ENCODE peak calls at places on chromosomes 11 and 22, in six cellular contexts. One of them, this sample, is unnamed. For H3K9me3 and H3K36me3, the result is how much of the 10 kb centered on the place peaks cover.

GRCh38 chr11:36460220-36460619 is 49.9 kb downstream of the TRAF6 start:
- DNase-seq in SJSA1: no peak
- DNase-seq in heart right ventricle: no peak
- DNase-seq in right lobe of liver: no peak
- DNase-seq in psoas muscle: no peak
- DNase-seq in iPS DF 6.9: no peak
- DNase-seq in this sample: no peak

GRCh38 chr22:40758390-40758789 is 60.8 kb downstream of the SLC25A17 start:
- DNase-seq in heart right ventricle: no peak
- DNase-seq in iPS DF 6.9: no peak
- DNase-seq in psoas muscle: no peak
- DNase-seq in right lobe of liver: no peak
- DNase-seq in SJSA1: no peak
- DNase-seq in this sample: no peak

GRCh38 chr11:107564877-107565218 is 687 bp downstream of the ALKBH8 start:
- DNase-seq in SJSA1: no peak
- DNase-seq in iPS DF 6.9: no peak
- DNase-seq in heart right ventricle: no peak
- DNase-seq in right lobe of liver: no peak
- DNase-seq in psoas muscle: no peak
- DNase-seq in this sample: no peak

GRCh38 chr11:43852057-43852636 is 28.5 kb upstream of the ALKBH3 start:
- DNase-seq in right lobe of liver: no peak
- DNase-seq in SJSA1: peak
- DNase-seq in iPS DF 6.9: peak
- DNase-seq in heart right ventricle: no peak
- DNase-seq in psoas muscle: no peak
- DNase-seq in this sample: peak

GRCh38 chr11:74253361-74253760 is 58.1 kb downstream of the P4HA3 start:
- DNase-seq in right lobe of liver: no peak
- DNase-seq in SJSA1: no peak
- DNase-seq in psoas muscle: no peak
- DNase-seq in heart right ventricle: no peak
- DNase-seq in iPS DF 6.9: no peak
- DNase-seq in this sample: no peak

GRCh38 chr11:12248330-12248729 is 129.0 kb upstream of the PARVA start:
- DNase-seq in SJSA1: no peak
- DNase-seq in heart right ventricle: peak
- DNase-seq in psoas muscle: peak
- DNase-seq in iPS DF 6.9: no peak
- DNase-seq in right lobe of liver: peak
- DNase-seq in this sample: peak

GRCh38 chr22:37496651-37497599 is 10.7 kb upstream of the MFNG start:
- DNase-seq in iPS DF 6.9: no peak
- DNase-seq in psoas muscle: no peak
- DNase-seq in SJSA1: peak
- DNase-seq in heart right ventricle: no peak
- DNase-seq in right lobe of liver: no peak
- DNase-seq in this sample: no peak

GRCh38 chr11:83374311-83374710 is 88.1 kb upstream of the CCDC90B start:
- DNase-seq in psoas muscle: no peak
- DNase-seq in heart right ventricle: no peak
- DNase-seq in SJSA1: no peak
- DNase-seq in iPS DF 6.9: no peak
- DNase-seq in right lobe of liver: no peak
- DNase-seq in this sample: no peak

GRCh38 chr11:33542921-33543320 is 157.7 kb downstream of the C11orf91 start:
- DNase-seq in heart right ventricle: peak
- DNase-seq in iPS DF 6.9: peak
- DNase-seq in right lobe of liver: no peak
- DNase-seq in psoas muscle: peak
- DNase-seq in SJSA1: peak
- DNase-seq in this sample: peak

GRCh38 chr11:16240687-16241086 is 115.7 kb downstream of the SOX6 start:
- DNase-seq in heart right ventricle: no peak
- DNase-seq in right lobe of liver: no peak
- DNase-seq in psoas muscle: no peak
- DNase-seq in SJSA1: no peak
- DNase-seq in iPS DF 6.9: no peak
- DNase-seq in this sample: no peak

GRCh38 chr11:4125141-4125540 is 30.5 kb downstream of the RRM1 start:
- DNase-seq in iPS DF 6.9: no peak
- DNase-seq in right lobe of liver: no peak
- DNase-seq in psoas muscle: no peak
- DNase-seq in heart right ventricle: no peak
- DNase-seq in SJSA1: no peak
- DNase-seq in this sample: no peak

GRCh38 chr11:117492578-117493251 is 165.1 kb downstream of the CEP164 start:
- DNase-seq in right lobe of liver: no peak
- DNase-seq in SJSA1: no peak
- DNase-seq in heart right ventricle: no peak
- DNase-seq in iPS DF 6.9: no peak
- DNase-seq in psoas muscle: no peak
- DNase-seq in this sample: no peak

GRCh38 chr11:17396598-17397310 is 8.3 kb upstream of the KCNJ11 start:
- DNase-seq in psoas muscle: no peak
- DNase-seq in heart right ventricle: no peak
- DNase-seq in iPS DF 6.9: no peak
- DNase-seq in right lobe of liver: no peak
- DNase-seq in SJSA1: no peak
- DNase-seq in this sample: no peak

GRCh38 chr22:19874307-19875060 is 19.8 kb upstream of the GNB1L start:
- DNase-seq in heart right ventricle: peak
- DNase-seq in right lobe of liver: no peak
- DNase-seq in iPS DF 6.9: no peak
- DNase-seq in psoas muscle: peak
- DNase-seq in SJSA1: no peak
- DNase-seq in this sample: no peak

GRCh38 chr11:88341852-88342251 is 4.3 kb upstream of the CTSC start:
- DNase-seq in iPS DF 6.9: no peak
- DNase-seq in SJSA1: no peak
- DNase-seq in right lobe of liver: no peak
- DNase-seq in heart right ventricle: no peak
- DNase-seq in psoas muscle: no peak
- DNase-seq in this sample: no peak

GRCh38 chr11:120863359-120863758 is 160.5 kb upstream of the TBCEL start:
- DNase-seq in iPS DF 6.9: no peak
- DNase-seq in psoas muscle: no peak
- DNase-seq in right lobe of liver: no peak
- DNase-seq in SJSA1: no peak
- DNase-seq in heart right ventricle: no peak
- DNase-seq in this sample: no peak

GRCh38 chr11:67268684-67269268 is 2.5 kb downstream of the GRK2 start:
- DNase-seq in right lobe of liver: peak
- DNase-seq in heart right ventricle: peak
- DNase-seq in psoas muscle: peak
- DNase-seq in SJSA1: no peak
- DNase-seq in iPS DF 6.9: no peak
- DNase-seq in this sample: peak

GRCh38 chr22:30636226-30637077 is 871 bp downstream of the SLC35E4 start:
- DNase-seq in iPS DF 6.9: no peak
- DNase-seq in right lobe of liver: peak
- DNase-seq in heart right ventricle: peak
- DNase-seq in SJSA1: no peak
- DNase-seq in psoas muscle: peak
- DNase-seq in this sample: peak

GRCh38 chr11:128890543-128891409 is at the start of gene KCNJ5:
- DNase-seq in iPS DF 6.9: no peak
- DNase-seq in psoas muscle: peak
- DNase-seq in right lobe of liver: no peak
- DNase-seq in SJSA1: no peak
- DNase-seq in heart right ventricle: peak
- DNase-seq in this sample: peak

GRCh38 chr11:93738647-93739081 is 2.6 kb downstream of the TAF1D start:
- DNase-seq in psoas muscle: no peak
- DNase-seq in right lobe of liver: no peak
- DNase-seq in heart right ventricle: no peak
- DNase-seq in SJSA1: no peak
- DNase-seq in iPS DF 6.9: no peak
- DNase-seq in this sample: no peak

GRCh38 chr22:22702159-22702873 is 57.9 kb downstream of the GGTLC2 start:
- DNase-seq in right lobe of liver: no peak
- DNase-seq in iPS DF 6.9: no peak
- DNase-seq in psoas muscle: no peak
- DNase-seq in heart right ventricle: no peak
- DNase-seq in SJSA1: no peak
- DNase-seq in this sample: no peak

GRCh38 chr11:46838501-46838900 is 7.6 kb downstream of the CKAP5 start:
- DNase-seq in SJSA1: no peak
- DNase-seq in psoas muscle: no peak
- DNase-seq in iPS DF 6.9: no peak
- DNase-seq in heart right ventricle: no peak
- DNase-seq in right lobe of liver: no peak
- DNase-seq in this sample: no peak

GRCh38 chr11:34512810-34513673 is 552 bp downstream of the ELF5 start:
- DNase-seq in right lobe of liver: peak
- DNase-seq in psoas muscle: no peak
- DNase-seq in SJSA1: peak
- DNase-seq in heart right ventricle: peak
- DNase-seq in iPS DF 6.9: peak
- DNase-seq in this sample: peak

GRCh38 chr22:38754247-38755154 is 1.3 kb downstream of the SUN2 start:
- DNase-seq in iPS DF 6.9: no peak
- DNase-seq in right lobe of liver: peak
- DNase-seq in psoas muscle: peak
- DNase-seq in SJSA1: no peak
- DNase-seq in heart right ventricle: no peak
- DNase-seq in this sample: peak

DNA sequence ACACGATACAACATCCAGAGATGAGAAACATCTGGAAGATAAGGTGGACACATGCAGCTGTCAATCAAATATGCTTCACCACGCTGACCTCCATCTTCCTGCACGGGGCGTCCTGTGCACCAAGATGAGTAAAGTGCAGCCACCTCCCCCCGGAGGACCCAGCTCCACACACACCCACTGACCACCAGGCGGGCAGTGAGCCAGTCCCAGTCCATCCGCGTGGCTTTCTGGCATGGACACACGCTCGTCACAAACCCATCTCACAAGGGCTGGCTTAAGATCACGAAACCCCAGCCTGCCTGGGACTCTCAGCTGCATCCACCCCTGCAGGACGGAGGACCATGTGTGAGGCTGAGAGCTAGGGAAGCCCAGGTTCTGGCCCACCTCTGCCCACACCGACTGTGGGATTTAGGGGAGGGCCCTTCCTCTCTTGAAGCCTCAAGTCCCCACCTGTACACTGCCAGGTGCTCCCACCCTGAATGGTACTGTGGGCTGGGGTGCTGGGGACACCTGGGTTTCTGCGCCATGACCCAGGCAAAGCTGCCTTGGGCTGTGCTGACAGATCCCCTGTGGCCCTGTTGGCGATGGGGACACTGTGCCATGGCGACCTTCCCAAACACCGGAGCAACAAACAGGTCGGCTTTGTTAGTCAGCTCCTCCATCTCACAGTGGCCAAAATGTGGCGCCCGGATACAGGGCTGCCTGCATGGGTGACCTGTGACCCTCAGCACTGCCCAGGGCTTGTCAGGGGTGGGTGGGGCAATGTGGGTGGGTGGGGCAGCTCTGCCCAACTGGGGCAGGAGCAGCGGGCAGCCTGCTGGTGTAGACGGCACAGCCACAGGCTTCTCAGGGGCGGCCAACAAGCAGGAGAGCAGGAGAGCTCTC is 629.0 kb downstream of the TBC1D22A start:
- DNase-seq in psoas muscle: no peak
- DNase-seq in right lobe of liver: peak
- DNase-seq in iPS DF 6.9: no peak
- DNase-seq in heart right ventricle: no peak
- DNase-seq in SJSA1: no peak
- DNase-seq in this sample: no peak
- H3K9me3 ChIP-seq in psoas muscle: under half
- H3K9me3 ChIP-seq in right lobe of liver: under half
- H3K9me3 ChIP-seq in iPS DF 6.9: under half
- H3K9me3 ChIP-seq in heart right ventricle: under half
- H3K9me3 ChIP-seq in SJSA1: under half
- H3K9me3 ChIP-seq in this sample: under half

GRCh38 chr11:86172894-86173293 is 71.7 kb upstream of the EED start:
- DNase-seq in iPS DF 6.9: no peak
- DNase-seq in heart right ventricle: no peak
- DNase-seq in SJSA1: no peak
- DNase-seq in psoas muscle: no peak
- DNase-seq in right lobe of liver: no peak
- DNase-seq in this sample: no peak

GRCh38 chr11:86176165-86176884 is 68.2 kb upstream of the EED start:
- DNase-seq in heart right ventricle: no peak
- DNase-seq in iPS DF 6.9: no peak
- DNase-seq in psoas muscle: no peak
- DNase-seq in right lobe of liver: no peak
- DNase-seq in SJSA1: no peak
- DNase-seq in this sample: no peak

GRCh38 chr11:86177319-86177718 is 67.2 kb upstream of the EED start:
- DNase-seq in right lobe of liver: no peak
- DNase-seq in heart right ventricle: no peak
- DNase-seq in iPS DF 6.9: no peak
- DNase-seq in SJSA1: no peak
- DNase-seq in psoas muscle: no peak
- DNase-seq in this sample: no peak

GRCh38 chr11:86174101-86175046 is 70.2 kb upstream of the EED start:
- DNase-seq in right lobe of liver: peak
- DNase-seq in SJSA1: peak
- DNase-seq in iPS DF 6.9: no peak
- DNase-seq in psoas muscle: peak
- DNase-seq in heart right ventricle: peak
- DNase-seq in this sample: peak

GRCh38 chr11:86175585-86175984 is 69.0 kb upstream of the EED start:
- DNase-seq in psoas muscle: no peak
- DNase-seq in heart right ventricle: no peak
- DNase-seq in iPS DF 6.9: no peak
- DNase-seq in right lobe of liver: no peak
- DNase-seq in SJSA1: no peak
- DNase-seq in this sample: no peak
- H3K36me3 ChIP-seq in psoas muscle: under half
- H3K36me3 ChIP-seq in heart right ventricle: under half
- H3K36me3 ChIP-seq in iPS DF 6.9: under half
- H3K36me3 ChIP-seq in right lobe of liver: under half
- H3K36me3 ChIP-seq in SJSA1: under half
- H3K36me3 ChIP-seq in this sample: under half

GRCh38 chr11:119793335-119793984 is 64.5 kb upstream of the NECTIN1 start:
- DNase-seq in right lobe of liver: no peak
- DNase-seq in psoas muscle: no peak
- DNase-seq in heart right ventricle: no peak
- DNase-seq in iPS DF 6.9: no peak
- DNase-seq in SJSA1: peak
- DNase-seq in this sample: no peak
- H3K4me3 ChIP-seq in right lobe of liver: no peak
- H3K4me3 ChIP-seq in psoas muscle: no peak
- H3K4me3 ChIP-seq in heart right ventricle: no peak
- H3K4me3 ChIP-seq in iPS DF 6.9: no peak
- H3K4me3 ChIP-seq in SJSA1: no peak
- H3K4me3 ChIP-seq in this sample: no peak

DNA sequence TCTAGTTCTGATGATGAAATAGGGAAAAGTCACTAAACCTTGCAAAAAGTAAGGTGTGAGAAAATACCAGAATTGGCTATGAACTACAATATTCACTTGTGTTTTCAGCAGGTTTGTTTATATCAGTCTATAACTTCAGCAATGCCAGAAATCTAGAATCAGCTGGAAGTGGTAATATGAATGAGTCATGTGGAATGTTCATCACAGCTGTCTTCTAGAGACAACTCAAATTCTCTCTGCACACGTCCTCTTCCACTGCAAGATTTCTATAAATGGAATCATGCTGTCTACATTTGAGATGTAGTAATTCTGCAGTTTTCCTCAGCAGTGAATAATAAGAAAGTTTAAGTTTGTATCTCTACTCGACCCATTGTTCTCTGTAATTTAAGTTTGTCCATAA is 89.9 kb downstream of the OR4A15 start:
- DNase-seq in heart right ventricle: no peak
- DNase-seq in psoas muscle: no peak
- DNase-seq in SJSA1: no peak
- DNase-seq in right lobe of liver: no peak
- DNase-seq in iPS DF 6.9: no peak
- DNase-seq in this sample: no peak
- H3K9me3 ChIP-seq in heart right ventricle: under half
- H3K9me3 ChIP-seq in psoas muscle: under half
- H3K9me3 ChIP-seq in SJSA1: under half
- H3K9me3 ChIP-seq in right lobe of liver: under half
- H3K9me3 ChIP-seq in iPS DF 6.9: under half
- H3K9me3 ChIP-seq in this sample: under half